ENCODE peak calls at places on chromosomes 6 and 20, in four cellular contexts. One of them, this sample, is unnamed.

GRCh38 chr6:37014667-37015066 is 9.2 kb downstream of the FGD2 start:
- DNase-seq in LHCN-M2: no peak
- DNase-seq in iPS-NIHi11: no peak
- DNase-seq in T-cell: no peak
- DNase-seq in this sample: no peak

GRCh38 chr6:37630281-37630799 is 67.3 kb downstream of the MDGA1 start:
- DNase-seq in iPS-NIHi11: no peak
- DNase-seq in LHCN-M2: peak; percentile 100
- DNase-seq in T-cell: no peak
- DNase-seq in this sample: no peak

GRCh38 chr6:142842423-142843261 is 102.3 kb downstream of the HIVEP2 start:
- DNase-seq in iPS-NIHi11: no peak
- DNase-seq in LHCN-M2: peak; percentile 55
- DNase-seq in T-cell: peak; percentile 44
- DNase-seq in this sample: peak; percentile 25

GRCh38 chr6:44057238-44057930 is 69.9 kb downstream of the MRPL14 start:
- DNase-seq in LHCN-M2: peak; percentile 43
- DNase-seq in iPS-NIHi11: no peak
- DNase-seq in T-cell: no peak
- DNase-seq in this sample: no peak

GRCh38 chr20:45095753-45096371 is 5.1 kb downstream of the KCNS1 start:
- DNase-seq in LHCN-M2: peak; percentile 61
- DNase-seq in iPS-NIHi11: peak; percentile 83
- DNase-seq in T-cell: peak; percentile 40
- DNase-seq in this sample: peak; percentile 23

GRCh38 chr20:63522091-63522868 is 1.7 kb downstream of the PPDPF start:
- DNase-seq in LHCN-M2: no peak
- DNase-seq in T-cell: no peak
- DNase-seq in iPS-NIHi11: no peak
- DNase-seq in this sample: no peak

GRCh38 chr20:54339093-54339492 is 131.2 kb downstream of the PFDN4 start:
- DNase-seq in LHCN-M2: no peak
- DNase-seq in iPS-NIHi11: no peak
- DNase-seq in T-cell: no peak
- DNase-seq in this sample: no peak

GRCh38 chr6:158780963-158781691 is 38.0 kb downstream of the EZR start:
- DNase-seq in T-cell: no peak
- DNase-seq in iPS-NIHi11: peak; percentile 30
- DNase-seq in LHCN-M2: no peak
- DNase-seq in this sample: no peak

GRCh38 chr20:40710608-40711007 is 21.6 kb upstream of the MAFB start:
- DNase-seq in LHCN-M2: no peak
- DNase-seq in iPS-NIHi11: no peak
- DNase-seq in T-cell: no peak
- DNase-seq in this sample: no peak

GRCh38 chr20:9021699-9022098 is 47.2 kb upstream of the PLCB4 start:
- DNase-seq in iPS-NIHi11: peak; percentile 53
- DNase-seq in T-cell: no peak
- DNase-seq in LHCN-M2: peak; percentile 41
- DNase-seq in this sample: no peak

This sample was measured in activated T-helper 9 cell treated with anti-CD3 and anti-CD28 coated beads, Interleukin-2, amount 50 U/mL, for 16 hours.